ENCODE peak calls at places on chromosomes 16 and 17, in six cellular contexts. B, J, T, E, V and H are unnamed samples.

GRCh38 chr16:425740-426114 is 278 bp downstream of the RAB11FIP3 start:
- DNase-seq in T (no peak), V (no peak), E (no peak), B (no peak), J (no peak), H (peak)

GRCh38 chr16:87325480-87325879 is 8.3 kb upstream of the C16orf95 start:
- DNase-seq in V (no peak), T (no peak), J (no peak), E (no peak), B (no peak), H (no peak)

GRCh38 chr17:64278614-64279013 is 15.6 kb upstream of the TEX2 start:
- DNase-seq in J (no peak), T (no peak), V (no peak), B (peak), E (no peak), H (no peak)

GRCh38 chr16:75265911-75266701 is 14.7 kb upstream of the BCAR1 start:
- DNase-seq in B (peak), T (no peak), J (peak), V (peak), E (peak), H (peak)

GRCh38 chr16:58125041-58125440 is 4.1 kb downstream of the CFAP20 start:
- DNase-seq in J (no peak), T (no peak), V (no peak), E (no peak), B (no peak), H (no peak)

GRCh38 chr17:66123163-66123562 is 68.8 kb downstream of the CEP112 start:
- DNase-seq in E (no peak), B (peak), T (no peak), J (no peak), V (no peak), H (no peak)

GRCh38 chr17:31900877-31901276 is 631 bp downstream of the UTP6 start:
- DNase-seq in B (peak), V (no peak), E (no peak), J (no peak), T (no peak), H (no peak)

GRCh38 chr17:61723914-61724313 is 132.9 kb upstream of the NACA2 start:
- DNase-seq in V (no peak), B (no peak), E (no peak), T (no peak), J (no peak), H (no peak)

GRCh38 chr17:19014628-19015215 is 10.2 kb upstream of the FAM83G start:
- DNase-seq in T (no peak), J (no peak), B (no peak), V (no peak), E (no peak), H (no peak)

GRCh38 chr17:5823219-5823618 is 238.9 kb upstream of the NLRP1 start:
- DNase-seq in E (no peak), J (no peak), V (no peak), B (no peak), T (no peak), H (no peak)

DNA sequence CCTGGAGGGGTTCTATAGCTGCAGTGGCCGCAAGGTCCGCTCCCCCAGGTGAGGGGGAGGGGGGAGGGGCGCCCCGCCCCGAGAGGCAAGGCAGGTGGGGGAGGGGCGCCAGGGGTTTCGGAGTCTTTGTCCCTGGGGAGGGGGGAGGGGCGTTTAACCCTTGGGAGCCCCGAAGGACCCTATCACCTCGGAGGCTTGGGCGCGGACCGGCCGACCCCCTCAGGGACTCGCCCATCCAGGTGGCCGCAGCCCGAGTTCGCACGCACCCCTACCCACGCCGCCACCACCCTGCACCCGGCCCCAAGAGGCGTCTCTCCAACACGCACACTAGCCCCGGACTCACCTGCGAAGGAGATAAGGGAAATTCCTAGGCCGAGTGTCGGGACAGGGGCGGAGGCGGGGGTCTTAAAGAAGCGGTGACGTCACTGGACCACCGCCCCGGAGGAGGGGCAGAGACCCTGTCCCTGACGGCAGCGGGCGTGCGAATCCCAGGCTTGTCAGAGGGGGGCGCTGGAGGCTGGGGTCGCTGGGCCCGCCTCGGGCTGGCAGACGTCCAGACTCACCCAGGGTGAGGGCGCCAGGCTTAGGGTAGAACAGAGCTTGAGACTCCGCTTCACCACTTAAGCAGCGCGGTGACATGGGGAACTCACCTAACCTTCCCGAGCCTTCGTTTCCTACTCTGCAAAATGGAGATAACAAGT is at the start of gene CLDN6:
- DNase-seq in J (no peak), V (peak), E (no peak), T (no peak), B (no peak), H (peak)
- TF ChIP-seq CTCF in J (no peak), V (peak), E (no peak), T (peak), B (peak), H (peak)

GRCh38 chr17:39939588-39940419 is 12.3 kb downstream of the LRRC3C start:
- DNase-seq in E (no peak), V (peak), T (peak), B (peak), J (no peak), H (no peak)
- TF ChIP-seq CTCF in E (no peak), V (no peak), T (peak), B (peak), J (no peak), H (no peak)

GRCh38 chr16:68084504-68085258 is 489 bp upstream of the NFATC3 start:
- DNase-seq in V (peak), J (peak), E (peak), B (peak), T (no peak), H (peak)
- TF ChIP-seq CTCF in V (no peak), J (no peak), E (no peak), B (no peak), T (no peak), H (no peak)

GRCh38 chr17:7235693-7236665 is 1.7 kb upstream of the DVL2 start:
- DNase-seq in E (peak), J (no peak), V (no peak), T (no peak), B (peak), H (no peak)
- TF ChIP-seq CTCF in E (no peak), J (no peak), V (no peak), T (no peak), B (no peak), H (no peak)

GRCh38 chr17:47095268-47095667 is 93.8 kb downstream of the CDC27 start:
- DNase-seq in V (no peak), E (no peak), J (no peak), B (peak), T (no peak), H (no peak)
- TF ChIP-seq CTCF in V (no peak), E (no peak), J (no peak), B (no peak), T (no peak), H (no peak)

DNA sequence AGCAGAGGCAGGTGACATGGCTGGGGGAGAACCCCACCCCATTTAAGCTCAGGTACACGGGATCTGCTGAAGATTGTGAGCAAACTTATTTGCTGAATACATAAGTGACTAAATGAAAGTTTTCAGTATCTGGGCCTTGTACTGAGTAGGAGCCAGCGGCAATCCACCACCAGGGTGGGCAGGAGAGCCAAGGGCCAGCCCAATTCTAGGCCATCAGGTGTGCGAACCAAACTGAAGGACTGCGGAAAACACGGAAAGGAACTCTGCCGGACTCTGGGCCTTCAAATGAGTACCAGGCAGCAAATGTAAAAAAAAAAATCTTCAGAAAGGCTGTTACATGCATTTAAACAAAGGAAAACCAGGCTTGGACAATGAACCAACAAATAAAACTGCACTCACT is 19.7 kb downstream of the ARHGAP17 start:
- DNase-seq in J (no peak), E (no peak), T (no peak), B (no peak), V (no peak), H (no peak)
- TF ChIP-seq CTCF in J (no peak), E (no peak), T (peak), B (no peak), V (no peak), H (peak)

GRCh38 chr17:46059457-46059856 is 60.4 kb downstream of the STH start:
- DNase-seq in V (no peak), B (no peak), T (no peak), E (no peak), J (no peak), H (no peak)

GRCh38 chr17:46064460-46064859 is 65.4 kb downstream of the STH start:
- DNase-seq in V (no peak), T (no peak), B (no peak), E (no peak), J (no peak), H (no peak)

GRCh38 chr17:46063239-46063638 is 64.2 kb downstream of the STH start:
- DNase-seq in E (no peak), T (peak), B (peak), V (no peak), J (no peak), H (no peak)

GRCh38 chr17:46060461-46060860 is 61.4 kb downstream of the STH start:
- DNase-seq in B (no peak), T (no peak), V (no peak), E (no peak), J (no peak), H (no peak)

DNA sequence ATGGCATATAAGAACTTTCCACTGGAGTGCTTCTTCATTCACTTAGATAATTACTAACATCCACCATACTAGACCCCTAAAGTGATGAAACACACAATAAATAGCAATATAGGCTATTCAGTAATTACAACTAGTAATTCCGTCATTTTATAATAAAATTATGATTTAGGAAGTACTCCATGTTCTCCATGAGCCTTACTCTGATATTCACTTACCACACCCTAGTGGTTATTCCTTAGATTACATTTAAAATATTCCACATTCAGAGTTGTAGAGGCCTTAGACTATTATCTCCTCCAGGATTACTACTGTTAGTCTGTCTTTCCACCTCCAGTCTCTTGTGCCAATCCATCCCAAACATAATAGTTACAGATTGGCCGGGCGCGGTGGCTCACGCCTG is 62.4 kb downstream of the STH start:
- DNase-seq in B (peak), E (no peak), V (no peak), J (no peak), T (no peak), H (no peak)
- TF ChIP-seq CTCF in B (peak), E (no peak), V (peak), J (no peak), T (peak), H (peak)